ENCODE peak calls at places on chromosomes 16 and 17, in five cellular contexts. H is IMR-90, Z is trophoblast cell, F is H1, I is H9. B is an unnamed sample.
A peak's percentile ranks its signal among the peaks of the same experiment; 100 is the strongest.

GRCh38 chr16:84321932-84322331 is 27.3 kb downstream of the WFDC1 start:
- DNase-seq in H (no peak), Z (no peak), F (no peak), I (no peak), B (no peak)

GRCh38 chr16:50025544-50025931 is 513 bp downstream of the CNEP1R1 start:
- DNase-seq in H (no peak), Z (no peak), F (peak; percentile 54), I (no peak), B (no peak)

GRCh38 chr16:4803479-4804243 is 1.2 kb upstream of the ROGDI start:
- DNase-seq in H (no peak), Z (no peak), F (no peak), I (no peak), B (no peak)

GRCh38 chr17:57485916-57486315 is 229.6 kb downstream of the MSI2 start:
- DNase-seq in H (no peak), Z (no peak), F (no peak), I (no peak), B (no peak)

GRCh38 chr16:85592700-85593502 is 20.2 kb upstream of the GSE1 start:
- DNase-seq in H (peak; percentile 59), Z (no peak), F (no peak), I (no peak), B (no peak)

GRCh38 chr16:30474062-30474452 is 1.5 kb downstream of the ITGAL start:
- DNase-seq in H (no peak), Z (no peak), F (no peak), I (no peak), B (no peak)

GRCh38 chr16:14289692-14290340 is 218.7 kb downstream of the MRTFB start:
- DNase-seq in H (peak; percentile 24), Z (no peak), F (peak; percentile 69), I (peak; percentile 76), B (no peak)

GRCh38 chr16:61892531-61892930 is 143.7 kb downstream of the CDH8 start:
- DNase-seq in H (no peak), Z (no peak), F (no peak), I (no peak), B (no peak)

GRCh38 chr16:11328172-11329079 is 16.8 kb upstream of the RMI2 start:
- DNase-seq in H (peak; percentile 97), Z (peak; percentile 90), F (peak; percentile 78), I (peak; percentile 97), B (peak; percentile 62)

GRCh38 chr17:3639981-3640596 is 3.5 kb downstream of the CTNS start:
- DNase-seq in H (peak; percentile 74), Z (no peak), F (no peak), I (no peak), B (no peak)

GRCh38 chr17:12592941-12593340 is 72.7 kb upstream of the MYOCD start:
- DNase-seq in H (no peak), Z (no peak), F (no peak), I (no peak), B (no peak)

GRCh38 chr17:17722081-17722905 is 41.0 kb downstream of the RAI1 start:
- DNase-seq in H (peak; percentile 58), Z (no peak), F (peak; percentile 69), I (peak; percentile 67), B (no peak)
- H4K91ac ChIP-seq in H (no peak overlapping the region), Z (peak overlapping the region; percentile 9), F (no peak overlapping the region), I (no peak overlapping the region), B (no peak overlapping the region)

DNA sequence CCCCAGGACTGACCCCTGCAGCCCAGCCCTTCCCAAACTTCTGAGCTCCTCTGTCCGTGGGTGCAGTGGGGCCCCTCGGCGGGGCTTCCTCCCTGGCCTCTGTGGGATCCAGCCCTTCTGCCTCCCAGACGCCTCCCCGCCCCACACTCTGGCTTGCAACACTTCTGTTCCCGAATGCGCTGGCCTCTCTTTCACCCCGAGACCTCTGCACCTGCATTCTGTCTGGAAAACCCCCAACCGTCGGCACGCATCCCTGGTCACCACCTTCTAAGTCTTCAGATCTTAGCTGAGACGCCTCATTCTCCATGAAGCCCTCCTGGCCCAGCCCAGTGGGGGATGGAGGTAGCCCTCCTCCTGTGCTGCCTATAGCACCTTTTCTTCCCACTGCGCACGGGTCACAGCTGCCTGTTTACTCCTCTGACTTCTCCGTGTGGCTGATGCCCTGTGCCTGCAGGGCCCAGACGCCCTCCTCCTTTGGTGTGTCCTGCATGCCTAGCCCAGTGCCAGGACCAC is 26.4 kb downstream of the TMEM235 start:
- DNase-seq in H (peak; percentile 13), Z (peak; percentile 10), F (no peak), I (no peak), B (no peak)
- H4K91ac ChIP-seq in H (no peak overlapping the region), Z (peak overlapping the region; percentile 63), F (peak overlapping the region; percentile 88), I (no peak overlapping the region), B (peak overlapping the region; percentile 58)

DNA sequence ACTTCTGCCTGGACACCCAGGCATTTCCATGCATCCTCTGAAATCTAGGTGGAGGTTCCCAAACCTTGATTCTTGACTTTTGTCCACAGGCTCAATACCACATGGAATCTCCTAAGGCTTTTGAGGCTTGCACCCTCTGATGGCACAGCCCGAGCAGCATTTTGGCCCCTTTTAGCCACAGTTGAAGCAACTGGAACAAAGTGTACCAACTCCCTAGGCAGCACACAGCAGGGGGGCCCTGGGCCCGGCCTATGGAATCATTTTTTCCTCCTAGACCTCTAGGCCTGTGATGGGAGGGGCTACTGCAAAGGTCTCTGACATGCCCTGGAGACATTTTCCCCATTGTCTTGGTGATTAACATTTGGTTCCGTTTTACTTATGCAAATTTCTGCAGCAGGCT is 32.0 kb downstream of the ABCC1 start:
- DNase-seq in H (no peak), Z (no peak), F (no peak), I (no peak), B (no peak)
- H4K91ac ChIP-seq in H (no peak overlapping the region), Z (no peak overlapping the region), F (no peak overlapping the region), I (no peak overlapping the region), B (no peak overlapping the region)

DNA sequence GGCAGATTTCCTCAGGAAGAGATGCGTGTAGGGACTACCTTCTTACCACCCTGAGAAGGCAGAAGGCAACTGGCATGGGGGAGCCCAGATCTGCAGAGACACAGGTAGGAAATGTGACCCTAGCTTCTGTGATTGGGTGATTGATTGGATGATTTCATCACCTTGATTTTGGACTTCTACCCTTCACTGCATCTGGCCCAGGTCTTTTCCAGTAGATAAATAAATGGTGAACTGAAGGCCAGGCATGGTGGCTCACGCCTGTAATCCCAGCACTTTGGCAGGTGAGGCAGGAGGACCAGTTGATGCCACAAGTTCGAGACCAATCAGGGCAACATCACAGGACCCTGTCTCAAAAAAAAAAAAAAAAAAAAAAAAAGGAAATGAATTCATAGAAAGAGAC is 14.7 kb upstream of the SMURF2 start:
- DNase-seq in H (no peak), Z (no peak), F (no peak), I (no peak), B (no peak)
- H4K91ac ChIP-seq in H (peak overlapping the region; percentile 95), Z (no peak overlapping the region), F (no peak overlapping the region), I (no peak overlapping the region), B (no peak overlapping the region)

GRCh38 chr17:40500709-40501108 is 714 bp downstream of the TNS4 start:
- DNase-seq in H (no peak), Z (no peak), F (no peak), I (no peak), B (no peak)

GRCh38 chr17:40500190-40500589 is 1.2 kb downstream of the TNS4 start:
- DNase-seq in H (no peak), Z (no peak), F (no peak), I (no peak), B (no peak)

GRCh38 chr17:40501499-40501911 is at the start of gene TNS4:
- DNase-seq in H (no peak), Z (peak; percentile 76), F (no peak), I (no peak), B (no peak)

GRCh38 chr17:40498281-40499084 is 2.9 kb downstream of the TNS4 start:
- DNase-seq in H (no peak), Z (no peak), F (no peak), I (no peak), B (no peak)

DNA sequence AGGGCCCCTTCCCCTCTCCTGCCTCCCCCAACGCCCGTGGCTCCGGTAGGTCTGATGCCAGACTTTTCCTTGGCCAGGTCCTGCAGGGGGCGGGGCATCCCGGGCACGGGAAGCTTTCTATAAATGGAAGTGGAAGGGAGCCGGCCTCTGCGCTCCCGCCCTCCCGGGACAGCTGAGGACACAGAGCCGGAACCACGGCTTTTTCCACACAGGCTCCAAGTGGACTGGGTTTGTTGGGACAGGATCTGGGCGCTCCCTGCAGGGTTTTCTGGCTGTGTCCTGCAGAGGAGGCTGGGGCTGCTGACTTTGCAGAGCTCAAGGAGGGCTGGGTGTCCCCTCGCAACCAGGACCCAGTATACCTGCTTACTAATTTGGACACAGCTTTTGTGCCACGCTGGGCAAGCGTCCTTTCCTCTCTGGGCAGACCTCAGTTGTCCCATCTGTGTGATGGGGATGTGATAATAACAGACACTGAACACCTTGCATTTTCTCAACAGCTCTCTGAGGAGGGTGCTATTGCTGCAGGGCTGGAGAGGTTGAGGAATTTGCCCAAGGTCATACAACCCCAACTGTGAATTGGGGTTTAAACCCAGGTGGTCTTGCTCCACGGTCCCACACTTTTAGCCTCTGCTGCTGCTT is 1.8 kb downstream of the TNS4 start:
- DNase-seq in H (peak; percentile 60), Z (peak; percentile 51), F (peak; percentile 89), I (peak; percentile 93), B (no peak)
- H4K91ac ChIP-seq in H (peak overlapping the region; percentile 97), Z (peak overlapping the region; percentile 7), F (peak overlapping the region; percentile 82), I (no peak overlapping the region), B (no peak overlapping the region)

B was measured in neuronal stem cell.